ENCODE peak calls at places on chromosome 18, in six cellular contexts. C is kidney epithelial cell, P is astrocyte of the spinal cord, S is psoas muscle, B is fibroblast of pulmonary artery, Z is neural progenitor cell. Q is an unnamed sample.

GRCh38 chr18:29874519-29875098 is 1167.9 kb downstream of the DSC3 start:
- DNase-seq in C (peak), P (peak), S (no peak), B (peak), Z (peak), Q (no peak)

GRCh38 chr18:39564716-39565115 is 1999.1 kb upstream of the CELF4 start:
- DNase-seq in C (no peak), P (no peak), S (no peak), B (no peak), Z (no peak), Q (no peak)

GRCh38 chr18:61870151-61870550 is 22.7 kb downstream of the RNF152 start:
- DNase-seq in C (no peak), P (peak), S (no peak), B (peak), Z (no peak), Q (no peak)

GRCh38 chr18:44742741-44743311 is 62.1 kb downstream of the SETBP1 start:
- DNase-seq in C (peak), P (peak), S (peak), B (peak), Z (peak), Q (peak)

GRCh38 chr18:76450452-76450851 is 44.6 kb downstream of the ZNF516 start:
- DNase-seq in C (no peak), P (peak), S (no peak), B (peak), Z (no peak), Q (no peak)

GRCh38 chr18:1003499-1003898 is 98.8 kb downstream of the ADCYAP1 start:
- DNase-seq in C (no peak), P (no peak), S (no peak), B (no peak), Z (no peak), Q (no peak)

GRCh38 chr18:11357678-11358077 is 208.3 kb upstream of the PIEZO2 start:
- DNase-seq in C (no peak), P (no peak), S (no peak), B (no peak), Z (no peak), Q (no peak)

GRCh38 chr18:55236150-55236931 is 277.1 kb upstream of the CCDC68 start:
- DNase-seq in C (no peak), P (peak), S (peak), B (peak), Z (no peak), Q (no peak)

GRCh38 chr18:51188024-51188701 is 9.3 kb downstream of the MEX3C start:
- DNase-seq in C (no peak), P (no peak), S (no peak), B (no peak), Z (no peak), Q (no peak)

GRCh38 chr18:79792096-79792987 is 5.4 kb upstream of the KCNG2 start:
- DNase-seq in C (no peak), P (no peak), S (no peak), B (no peak), Z (no peak), Q (no peak)

GRCh38 chr18:24876266-24876665 is 415.8 kb downstream of the HRH4 start:
- DNase-seq in C (no peak), P (no peak), S (no peak), B (no peak), Z (no peak), Q (no peak)

GRCh38 chr18:73895701-73896100 is 251.9 kb downstream of the FBXO15 start:
- DNase-seq in C (no peak), P (no peak), S (no peak), B (no peak), Z (no peak), Q (no peak)

GRCh38 chr18:32383040-32383819 is 87.5 kb downstream of the GAREM1 start:
- DNase-seq in C (peak), P (peak), S (no peak), B (peak), Z (no peak), Q (peak)

GRCh38 chr18:57942090-57942489 is 101.9 kb upstream of the NEDD4L start:
- DNase-seq in C (no peak), P (no peak), S (no peak), B (no peak), Z (peak), Q (no peak)
- H3K4me3 ChIP-seq in C (no peak), P (no peak), S (no peak), B (no peak), Z (no peak), Q (no peak)

GRCh38 chr18:59563386-59563785 is 133.8 kb downstream of the CCBE1 start:
- DNase-seq in C (no peak), P (no peak), S (no peak), B (no peak), Z (no peak), Q (no peak)
- TF ChIP-seq CTCF in C (no peak), P (no peak), S (no peak), B (no peak), Z (no peak), Q (no peak)

GRCh38 chr18:48922801-48923730 is 27.7 kb downstream of the SMAD7 start:
- DNase-seq in C (peak), P (peak), S (peak), B (peak), Z (peak), Q (no peak)
- H3K4me3 ChIP-seq in C (no peak), P (no peak), S (peak), B (peak), Z (no peak), Q (peak)

GRCh38 chr18:23093772-23094171 is 41.5 kb upstream of the CABLES1 start:
- DNase-seq in C (no peak), P (no peak), S (no peak), B (no peak), Z (no peak), Q (no peak)

GRCh38 chr18:23094411-23095165 is 40.7 kb upstream of the CABLES1 start:
- DNase-seq in C (no peak), P (no peak), S (no peak), B (no peak), Z (peak), Q (no peak)

GRCh38 chr18:23092121-23092520 is 43.2 kb upstream of the CABLES1 start:
- DNase-seq in C (no peak), P (no peak), S (no peak), B (no peak), Z (no peak), Q (no peak)

GRCh38 chr18:23099621-23100020 is 35.7 kb upstream of the CABLES1 start:
- DNase-seq in C (no peak), P (peak), S (no peak), B (no peak), Z (no peak), Q (peak)

DNA sequence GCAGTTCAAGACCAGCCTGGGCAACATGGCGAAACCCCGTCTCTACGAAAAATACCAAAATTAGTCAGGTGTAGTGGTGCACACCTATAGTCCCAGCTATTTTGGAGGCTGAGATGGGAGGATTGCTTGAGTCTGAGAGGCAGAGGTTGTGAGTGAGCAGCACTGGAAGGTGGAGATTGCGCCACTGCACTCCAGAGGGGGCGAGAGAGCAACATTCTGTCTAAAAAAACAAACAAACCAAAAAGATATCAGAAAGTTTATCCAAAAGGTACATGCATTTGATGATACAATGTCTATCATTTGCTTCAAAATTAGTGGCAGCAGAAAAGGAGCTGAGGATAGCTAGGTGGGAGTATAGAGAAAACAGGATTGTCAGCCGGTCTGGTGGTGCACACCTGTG is 39.8 kb upstream of the CABLES1 start:
- DNase-seq in C (no peak), P (no peak), S (no peak), B (no peak), Z (no peak), Q (no peak)
- TF ChIP-seq CTCF in C (no peak), P (no peak), S (no peak), B (peak), Z (peak), Q (peak)

GRCh38 chr18:12409466-12409865 is 1.7 kb downstream of the PRELID3A start:
- DNase-seq in C (peak), P (peak), S (no peak), B (no peak), Z (no peak), Q (no peak)

GRCh38 chr18:12411456-12411855 is 3.7 kb downstream of the PRELID3A start:
- DNase-seq in C (no peak), P (no peak), S (no peak), B (no peak), Z (no peak), Q (no peak)

GRCh38 chr18:12410121-12410520 is 2.4 kb downstream of the PRELID3A start:
- DNase-seq in C (no peak), P (peak), S (peak), B (no peak), Z (no peak), Q (no peak)

GRCh38 chr18:12406376-12407111 is 1.2 kb upstream of the PRELID3A start:
- DNase-seq in C (no peak), P (no peak), S (no peak), B (no peak), Z (no peak), Q (no peak)

DNA sequence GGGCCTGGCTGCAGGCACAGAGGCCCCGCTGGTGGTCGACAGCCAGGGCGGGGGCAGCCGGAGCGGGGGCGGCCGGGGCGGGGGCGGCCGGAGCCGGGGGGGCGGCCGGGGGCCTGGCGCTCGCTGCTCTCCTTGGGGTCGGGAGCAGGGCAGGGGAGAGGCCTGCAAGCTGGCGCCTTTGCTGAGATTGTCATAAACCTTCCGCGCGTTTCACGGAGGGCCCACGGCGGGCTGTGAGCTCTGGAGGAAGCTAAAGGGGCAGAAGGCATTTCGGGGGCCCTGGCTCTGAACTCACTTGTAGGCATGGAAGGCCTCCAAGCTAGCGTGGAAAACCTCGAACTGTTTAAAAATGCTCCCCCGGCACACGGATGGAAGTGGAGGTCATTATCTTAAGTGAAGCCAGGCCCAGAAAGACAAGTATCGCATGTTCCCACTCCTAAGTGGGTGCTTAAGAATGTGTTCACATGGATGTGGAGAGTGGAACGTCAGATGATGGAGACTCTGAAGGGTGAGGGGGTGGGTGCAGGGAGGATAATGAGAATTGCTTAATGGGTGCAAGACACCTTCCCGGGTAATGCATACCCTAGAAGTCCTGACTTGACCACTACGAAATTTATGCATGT is 629 bp downstream of the PRELID3A start:
- DNase-seq in C (no peak), P (peak), S (no peak), B (peak), Z (no peak), Q (no peak)
- H3K4me3 ChIP-seq in C (peak), P (peak), S (peak), B (peak), Z (peak), Q (peak)

GRCh38 chr18:35661483-35662146 is 80.1 kb downstream of the GALNT1 start:
- DNase-seq in C (no peak), P (no peak), S (no peak), B (peak), Z (no peak), Q (no peak)
- TF ChIP-seq CTCF in C (no peak), P (no peak), S (no peak), B (no peak), Z (peak), Q (peak)

DNA sequence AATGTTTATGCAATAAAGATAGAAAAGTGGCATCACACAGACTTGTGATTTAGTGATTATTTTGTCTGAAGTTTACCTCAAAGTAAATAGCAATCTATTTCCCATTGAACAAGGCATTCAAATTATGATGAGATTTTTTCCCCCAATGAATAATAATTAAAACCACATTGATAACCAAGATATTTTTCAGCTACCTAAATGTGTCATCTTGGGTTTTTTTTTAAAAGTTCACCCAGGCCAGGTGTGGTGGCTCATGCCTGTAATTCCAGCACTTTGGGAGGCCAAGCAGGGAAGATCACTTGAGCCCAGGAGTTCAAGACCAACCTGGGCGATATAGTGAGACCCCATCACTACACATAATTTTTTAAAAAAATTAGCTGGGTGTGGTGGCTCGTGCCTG is 27.0 kb downstream of the MYOM1 start:
- DNase-seq in C (no peak), P (no peak), S (no peak), B (no peak), Z (no peak), Q (no peak)
- H3K4me3 ChIP-seq in C (no peak), P (no peak), S (no peak), B (no peak), Z (no peak), Q (no peak)

DNA sequence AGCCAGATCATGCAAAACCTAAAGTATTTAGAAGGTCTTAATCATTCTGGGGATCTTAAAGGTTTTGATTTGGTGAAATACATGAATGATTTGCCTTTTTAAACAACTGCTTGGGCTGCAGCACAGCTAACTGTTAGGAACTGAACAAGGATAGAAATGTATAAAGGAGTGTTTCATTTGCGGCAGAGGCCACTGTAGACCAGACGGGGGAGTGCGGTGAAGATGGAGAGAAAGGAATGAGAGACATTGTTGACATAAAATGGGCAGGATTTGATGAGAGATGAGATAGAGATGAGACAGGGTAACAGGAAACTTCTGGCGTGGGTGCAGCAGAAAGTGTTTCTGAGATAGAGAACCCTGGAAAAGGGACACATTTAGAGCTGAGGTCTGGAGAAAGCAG is 308.1 kb downstream of the TMX3 start:
- DNase-seq in C (no peak), P (no peak), S (no peak), B (no peak), Z (no peak), Q (no peak)
- TF ChIP-seq CTCF in C (no peak), P (no peak), S (no peak), B (no peak), Z (no peak), Q (peak)